ENCODE peak calls at places on chromosomes 13 and 19, in eight cellular contexts. D, I, Q, M, R, L, X and F are unnamed samples.

GRCh38 chr19:15640294-15640903 is at the start of gene CYP4F3:
- DNase-seq in D (no peak), I (no peak), Q (no peak), M (no peak), R (no peak), L (no peak), X (peak; percentile 29), F (no peak)

GRCh38 chr19:45901912-45902650 is at the start of gene MYPOP:
- DNase-seq in D (no peak), I (no peak), Q (peak; percentile 58), M (no peak), R (no peak), L (no peak), X (no peak), F (no peak)

GRCh38 chr19:5086725-5087439 is 118.0 kb downstream of the KDM4B start:
- DNase-seq in D (no peak), I (no peak), Q (no peak), M (no peak), R (no peak), L (no peak), X (no peak), F (no peak)

GRCh38 chr19:16326401-16327130 is 1.9 kb downstream of the KLF2 start:
- DNase-seq in D (peak; percentile 49), I (no peak), Q (peak; percentile 60), M (no peak), R (peak; percentile 23), L (no peak), X (peak; percentile 42), F (no peak)

GRCh38 chr13:24605923-24606372 is 74.3 kb upstream of the ATP12A start:
- DNase-seq in D (peak; percentile 48), I (no peak), Q (no peak), M (no peak), R (peak; percentile 19), L (peak; percentile 43), X (peak; percentile 50), F (no peak)

GRCh38 chr19:15631817-15632216 is 8.9 kb upstream of the CYP4F3 start:
- DNase-seq in D (no peak), I (no peak), Q (no peak), M (no peak), R (peak; percentile 3), L (no peak), X (no peak), F (no peak)

GRCh38 chr13:65597839-65598818 is 1632.0 kb downstream of the PCDH9 start:
- DNase-seq in D (peak; percentile 75), I (no peak), Q (no peak), M (no peak), R (peak; percentile 81), L (peak; percentile 53), X (no peak), F (no peak)

GRCh38 chr19:7506385-7507328 is 9.2 kb upstream of the ZNF358 start:
- DNase-seq in D (peak; percentile 85), I (no peak), Q (peak; percentile 71), M (peak; percentile 61), R (peak; percentile 91), L (peak; percentile 53), X (peak; percentile 77), F (no peak)

GRCh38 chr13:82717249-82717648 is 1165.0 kb downstream of the SLITRK1 start:
- DNase-seq in D (peak; percentile 84), I (no peak), Q (no peak), M (no peak), R (peak; percentile 81), L (no peak), X (peak; percentile 92), F (no peak)

GRCh38 chr13:22121340-22121739 is 450.5 kb downstream of the FGF9 start:
- DNase-seq in D (no peak), I (no peak), Q (peak; percentile 39), M (no peak), R (no peak), L (no peak), X (no peak), F (no peak)

GRCh38 chr13:109465151-109465550 is 321.2 kb downstream of the IRS2 start:
- DNase-seq in D (no peak), I (no peak), Q (no peak), M (no peak), R (peak; percentile 35), L (no peak), X (peak; percentile 11), F (no peak)

GRCh38 chr19:9183000-9183399 is 4.2 kb downstream of the OR7D2 start:
- DNase-seq in D (no peak), I (no peak), Q (no peak), M (no peak), R (no peak), L (no peak), X (no peak), F (no peak)

GRCh38 chr13:44396963-44397580 is 23.4 kb downstream of the SERP2 start:
- DNase-seq in D (peak; percentile 44), I (no peak), Q (no peak), M (no peak), R (peak; percentile 64), L (peak; percentile 70), X (no peak), F (no peak)

GRCh38 chr19:20858218-20858617 is 64.8 kb upstream of the ZNF85 start:
- DNase-seq in D (no peak), I (no peak), Q (no peak), M (no peak), R (no peak), L (no peak), X (no peak), F (no peak)

GRCh38 chr13:112905990-112906641 is 62.9 kb upstream of the MCF2L start:
- DNase-seq in D (no peak), I (peak; percentile 9), Q (no peak), M (no peak), R (no peak), L (no peak), X (no peak), F (no peak)

GRCh38 chr19:3607398-3608078 is 863 bp upstream of the TBXA2R start:
- DNase-seq in D (peak; percentile 60), I (no peak), Q (no peak), M (no peak), R (peak; percentile 34), L (peak; percentile 63), X (peak; percentile 59), F (no peak)

GRCh38 chr19:35562336-35562735 is 1.1 kb downstream of the ATP4A start:
- DNase-seq in D (no peak), I (no peak), Q (no peak), M (no peak), R (no peak), L (no peak), X (no peak), F (no peak)

GRCh38 chr19:53254451-53255341 is at the start of gene ZNF677:
- DNase-seq in D (peak; percentile 83), I (peak; percentile 68), Q (peak; percentile 52), M (peak; percentile 43), R (peak; percentile 86), L (peak; percentile 95), X (no peak), F (peak; percentile 96)

GRCh38 chr13:89380101-89380500 is 1708.9 kb downstream of the SLITRK5 start:
- DNase-seq in D (no peak), I (no peak), Q (no peak), M (no peak), R (no peak), L (no peak), X (peak; percentile 46), F (no peak)

GRCh38 chr13:40190656-40191100 is 475.8 kb downstream of the FOXO1 start:
- DNase-seq in D (peak; percentile 82), I (no peak), Q (no peak), M (peak; percentile 37), R (peak; percentile 68), L (peak; percentile 64), X (peak; percentile 77), F (no peak)

GRCh38 chr13:65592757-65593156 is 1637.4 kb downstream of the PCDH9 start:
- DNase-seq in D (peak; percentile 60), I (no peak), Q (no peak), M (no peak), R (peak; percentile 44), L (no peak), X (no peak), F (no peak)

GRCh38 chr19:40339018-40339728 is 9.0 kb downstream of the C19orf47 start:
- DNase-seq in D (no peak), I (no peak), Q (no peak), M (no peak), R (no peak), L (no peak), X (no peak), F (no peak)

GRCh38 chr13:59730026-59730425 is 433.7 kb downstream of the DIAPH3 start:
- DNase-seq in D (peak; percentile 59), I (no peak), Q (no peak), M (no peak), R (no peak), L (no peak), X (no peak), F (no peak)